ENCODE peak calls at places on chromosomes 16 and 17, in five cellular contexts. One of them, this sample, is unnamed.

GRCh38 chr16:49608801-49609200 is 235.2 kb downstream of the C16orf78 start:
- DNase-seq in AG04450: peak
- DNase-seq in sigmoid colon: peak
- DNase-seq in right cardiac atrium: no peak
- DNase-seq in AG04449: peak
- DNase-seq in this sample: no peak

GRCh38 chr17:16929757-16930520 is 42.0 kb downstream of the TNFRSF13B start:
- DNase-seq in AG04450: no peak
- DNase-seq in sigmoid colon: peak
- DNase-seq in right cardiac atrium: no peak
- DNase-seq in AG04449: no peak
- DNase-seq in this sample: no peak

GRCh38 chr17:1045456-1045855 is 48.5 kb downstream of the TIMM22 start:
- DNase-seq in AG04450: no peak
- DNase-seq in sigmoid colon: peak
- DNase-seq in right cardiac atrium: peak
- DNase-seq in AG04449: no peak
- DNase-seq in this sample: no peak

GRCh38 chr17:57508706-57509105 is 236.4 kb downstream of the CCDC182 start:
- DNase-seq in AG04450: no peak
- DNase-seq in sigmoid colon: no peak
- DNase-seq in right cardiac atrium: no peak
- DNase-seq in AG04449: no peak
- DNase-seq in this sample: no peak

GRCh38 chr17:45845376-45846185 is 900 bp downstream of the SPPL2C start:
- DNase-seq in AG04450: no peak
- DNase-seq in sigmoid colon: no peak
- DNase-seq in right cardiac atrium: no peak
- DNase-seq in AG04449: no peak
- DNase-seq in this sample: no peak

GRCh38 chr16:50318796-50319578 is 49.8 kb downstream of the BRD7 start:
- DNase-seq in AG04450: no peak
- DNase-seq in sigmoid colon: no peak
- DNase-seq in right cardiac atrium: no peak
- DNase-seq in AG04449: no peak
- DNase-seq in this sample: no peak

GRCh38 chr16:48075398-48075797 is 80.4 kb downstream of the ABCC12 start:
- DNase-seq in AG04450: peak
- DNase-seq in sigmoid colon: no peak
- DNase-seq in right cardiac atrium: no peak
- DNase-seq in AG04449: peak
- DNase-seq in this sample: peak

GRCh38 chr16:79485020-79485419 is 115.5 kb downstream of the MAF start:
- DNase-seq in AG04450: no peak
- DNase-seq in sigmoid colon: no peak
- DNase-seq in right cardiac atrium: no peak
- DNase-seq in AG04449: no peak
- DNase-seq in this sample: no peak

GRCh38 chr16:57608462-57609113 is 19.8 kb upstream of the ADGRG1 start:
- DNase-seq in AG04450: no peak
- DNase-seq in sigmoid colon: peak
- DNase-seq in right cardiac atrium: peak
- DNase-seq in AG04449: no peak
- DNase-seq in this sample: no peak

GRCh38 chr17:27751166-27751565 is 49.2 kb downstream of the NOS2 start:
- DNase-seq in AG04450: no peak
- DNase-seq in sigmoid colon: no peak
- DNase-seq in right cardiac atrium: no peak
- DNase-seq in AG04449: no peak
- DNase-seq in this sample: no peak

GRCh38 chr17:2192367-2193028 is 111.1 kb downstream of the SMG6 start:
- DNase-seq in AG04450: peak
- DNase-seq in sigmoid colon: no peak
- DNase-seq in right cardiac atrium: no peak
- DNase-seq in AG04449: no peak
- DNase-seq in this sample: peak

GRCh38 chr17:72176902-72177660 is 56.3 kb downstream of the SOX9 start:
- DNase-seq in AG04450: no peak
- DNase-seq in sigmoid colon: no peak
- DNase-seq in right cardiac atrium: no peak
- DNase-seq in AG04449: no peak
- DNase-seq in this sample: no peak

GRCh38 chr17:80345321-80345720 is 69.6 kb upstream of the ENDOV start:
- DNase-seq in AG04450: no peak
- DNase-seq in sigmoid colon: no peak
- DNase-seq in right cardiac atrium: no peak
- DNase-seq in AG04449: no peak
- DNase-seq in this sample: no peak

GRCh38 chr17:83083368-83084201 is 4.2 kb downstream of the METRNL start:
- DNase-seq in AG04450: peak
- DNase-seq in sigmoid colon: peak
- DNase-seq in right cardiac atrium: peak
- DNase-seq in AG04449: peak
- DNase-seq in this sample: peak

GRCh38 chr17:43676471-43676870 is 14.7 kb upstream of the MEOX1 start:
- DNase-seq in AG04450: no peak
- DNase-seq in sigmoid colon: no peak
- DNase-seq in right cardiac atrium: no peak
- DNase-seq in AG04449: no peak
- DNase-seq in this sample: no peak

GRCh38 chr17:72049914-72050313 is 70.9 kb upstream of the SOX9 start:
- DNase-seq in AG04450: no peak
- DNase-seq in sigmoid colon: no peak
- DNase-seq in right cardiac atrium: no peak
- DNase-seq in AG04449: no peak
- DNase-seq in this sample: no peak

GRCh38 chr17:45852535-45853297 is 8.0 kb downstream of the SPPL2C start:
- DNase-seq in AG04450: peak
- DNase-seq in sigmoid colon: peak
- DNase-seq in right cardiac atrium: no peak
- DNase-seq in AG04449: no peak
- DNase-seq in this sample: no peak

GRCh38 chr16:72434159-72434558 is 262.2 kb upstream of the PMFBP1 start:
- DNase-seq in AG04450: no peak
- DNase-seq in sigmoid colon: no peak
- DNase-seq in right cardiac atrium: no peak
- DNase-seq in AG04449: no peak
- DNase-seq in this sample: peak

GRCh38 chr16:15427648-15428239 is 6.6 kb upstream of the BMERB1 start:
- DNase-seq in AG04450: no peak
- DNase-seq in sigmoid colon: peak
- DNase-seq in right cardiac atrium: peak
- DNase-seq in AG04449: no peak
- DNase-seq in this sample: peak

GRCh38 chr17:50278526-50279180 is 4.4 kb downstream of the TMEM92 start:
- DNase-seq in AG04450: no peak
- DNase-seq in sigmoid colon: no peak
- DNase-seq in right cardiac atrium: no peak
- DNase-seq in AG04449: no peak
- DNase-seq in this sample: no peak

GRCh38 chr17:27701963-27702362 is 71.0 kb downstream of the LGALS9 start:
- DNase-seq in AG04450: no peak
- DNase-seq in sigmoid colon: no peak
- DNase-seq in right cardiac atrium: no peak
- DNase-seq in AG04449: no peak
- DNase-seq in this sample: no peak

GRCh38 chr17:76278952-76279741 is 14.0 kb downstream of the UBALD2 start:
- DNase-seq in AG04450: peak
- DNase-seq in sigmoid colon: peak
- DNase-seq in right cardiac atrium: peak
- DNase-seq in AG04449: peak
- DNase-seq in this sample: no peak

GRCh38 chr16:15768201-15768600 is 88.6 kb downstream of the MYH11 start:
- DNase-seq in AG04450: no peak
- DNase-seq in sigmoid colon: no peak
- DNase-seq in right cardiac atrium: no peak
- DNase-seq in AG04449: no peak
- DNase-seq in this sample: no peak

GRCh38 chr17:37828313-37829124 is 83.7 kb upstream of the HNF1B start:
- DNase-seq in AG04450: no peak
- DNase-seq in sigmoid colon: peak
- DNase-seq in right cardiac atrium: no peak
- DNase-seq in AG04449: no peak
- DNase-seq in this sample: no peak

DNA sequence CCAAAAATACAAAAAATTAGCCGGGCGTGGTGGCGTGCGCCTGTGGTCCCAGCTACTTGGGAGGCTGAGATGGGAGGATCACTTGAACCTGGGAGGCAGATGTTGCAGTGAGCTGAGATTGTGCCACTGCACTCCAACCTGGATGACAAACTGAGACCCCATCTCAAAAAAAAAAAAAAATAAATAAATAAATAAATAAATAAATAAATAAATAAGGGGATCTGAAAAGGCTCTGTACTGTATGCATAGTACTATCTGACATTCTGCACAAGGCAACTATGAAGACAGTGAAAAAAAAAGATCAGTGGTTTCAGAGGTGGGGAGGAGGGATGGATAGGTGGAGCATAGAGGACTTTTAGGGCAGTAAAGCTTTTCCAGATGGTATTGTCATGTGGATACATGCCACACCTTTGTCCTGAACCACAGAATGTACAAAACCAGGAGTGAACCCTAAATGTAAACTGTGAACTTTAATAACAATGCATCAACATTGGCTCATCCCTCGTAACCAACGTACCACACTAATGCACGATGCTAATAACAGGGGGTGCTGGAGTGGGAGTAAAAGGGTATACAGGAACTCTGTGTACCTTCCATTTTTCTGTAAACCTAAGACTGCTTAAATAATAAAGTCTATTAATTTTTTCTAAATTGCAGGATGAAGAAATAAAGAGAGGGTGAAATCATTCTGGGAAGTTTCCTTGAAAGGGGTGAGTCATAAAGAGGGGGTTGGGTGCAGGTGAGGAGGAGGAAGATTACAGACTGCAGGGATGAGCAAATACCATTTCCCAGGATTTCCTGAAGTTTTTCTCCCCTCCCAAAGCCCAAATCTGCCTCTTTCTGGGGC is 155.8 kb upstream of the SDK2 start:
- DNase-seq in AG04450: no peak
- DNase-seq in sigmoid colon: no peak
- DNase-seq in right cardiac atrium: no peak
- DNase-seq in AG04449: no peak
- DNase-seq in this sample: no peak
- H3K4me3 ChIP-seq in AG04450: no peak
- H3K4me3 ChIP-seq in sigmoid colon: no peak
- H3K4me3 ChIP-seq in right cardiac atrium: no peak
- H3K4me3 ChIP-seq in AG04449: no peak
- H3K4me3 ChIP-seq in this sample: no peak

DNA sequence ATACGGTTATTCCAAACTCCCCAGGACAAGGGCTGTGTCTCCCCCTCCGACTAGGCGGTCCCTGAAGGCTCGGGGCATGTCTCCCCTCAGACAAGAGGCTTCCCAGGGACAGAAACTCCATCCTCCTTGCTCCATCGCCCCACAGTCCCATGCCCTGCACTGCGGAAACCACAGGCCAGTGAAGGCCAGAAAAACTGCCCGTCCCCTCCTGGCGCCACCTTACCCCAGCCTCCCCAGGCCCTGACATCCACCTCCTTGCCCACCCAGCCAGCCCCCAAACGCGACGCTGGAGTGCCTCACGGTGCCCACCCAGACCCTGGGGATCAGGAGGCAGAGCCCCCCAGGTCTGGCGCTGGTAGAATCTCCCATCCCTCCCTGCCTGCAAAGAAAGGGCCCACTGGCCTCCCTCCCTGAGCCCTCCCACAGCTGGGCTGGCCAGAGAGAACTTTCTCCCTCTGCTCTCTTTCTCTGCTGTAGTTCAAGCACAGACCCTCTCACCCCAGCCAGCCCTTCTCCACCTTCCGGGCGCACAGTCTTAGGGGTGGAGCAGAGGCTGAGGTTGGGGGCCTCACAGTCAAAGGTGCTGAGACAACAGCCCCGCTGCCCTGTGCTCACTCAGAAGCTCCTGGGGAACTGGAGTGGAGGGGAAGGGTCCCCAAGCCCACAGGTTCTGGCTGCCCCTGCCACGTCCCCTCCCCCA is 30.7 kb upstream of the KRT17 start:
- DNase-seq in AG04450: no peak
- DNase-seq in sigmoid colon: no peak
- DNase-seq in right cardiac atrium: no peak
- DNase-seq in AG04449: no peak
- DNase-seq in this sample: no peak
- H3K4me3 ChIP-seq in AG04450: no peak
- H3K4me3 ChIP-seq in sigmoid colon: no peak
- H3K4me3 ChIP-seq in right cardiac atrium: no peak
- H3K4me3 ChIP-seq in AG04449: no peak
- H3K4me3 ChIP-seq in this sample: no peak

GRCh38 chr16:89268987-89269735 is 51.7 kb downstream of the ZNF778 start:
- DNase-seq in AG04450: no peak
- DNase-seq in sigmoid colon: no peak
- DNase-seq in right cardiac atrium: no peak
- DNase-seq in AG04449: no peak
- DNase-seq in this sample: peak
- H3K4me3 ChIP-seq in AG04450: no peak
- H3K4me3 ChIP-seq in sigmoid colon: no peak
- H3K4me3 ChIP-seq in right cardiac atrium: no peak
- H3K4me3 ChIP-seq in AG04449: no peak
- H3K4me3 ChIP-seq in this sample: no peak

GRCh38 chr17:30821751-30822723 is 2.5 kb downstream of the CRLF3 start:
- DNase-seq in AG04450: no peak
- DNase-seq in sigmoid colon: no peak
- DNase-seq in right cardiac atrium: no peak
- DNase-seq in AG04449: no peak
- DNase-seq in this sample: no peak
- H3K4me3 ChIP-seq in AG04450: no peak
- H3K4me3 ChIP-seq in sigmoid colon: no peak
- H3K4me3 ChIP-seq in right cardiac atrium: no peak
- H3K4me3 ChIP-seq in AG04449: no peak
- H3K4me3 ChIP-seq in this sample: no peak

GRCh38 chr17:77306048-77306789 is 165.4 kb downstream of the SEC14L1 start:
- DNase-seq in AG04450: no peak
- DNase-seq in sigmoid colon: no peak
- DNase-seq in right cardiac atrium: no peak
- DNase-seq in AG04449: no peak
- DNase-seq in this sample: no peak
- H3K4me3 ChIP-seq in AG04450: no peak
- H3K4me3 ChIP-seq in sigmoid colon: no peak
- H3K4me3 ChIP-seq in right cardiac atrium: no peak
- H3K4me3 ChIP-seq in AG04449: no peak
- H3K4me3 ChIP-seq in this sample: no peak